ENCODE peak calls at places on chromosome 12, in ten cellular contexts. X, Y, D, J, S, T, Z, Q, P and W are unnamed samples.

GRCh38 chr12:49428652-49429549 is 61.6 kb downstream of the SPATS2 start:
- DNase-seq in X (peak; percentile 72), Y (no peak), D (no peak), J (peak; percentile 63), S (peak; percentile 74), T (peak; percentile 51), Z (peak; percentile 49), Q (peak; percentile 44), P (no peak), W (peak; percentile 32)

GRCh38 chr12:107329569-107330324 is 236.4 kb upstream of the CRY1 start:
- DNase-seq in X (peak; percentile 63), Y (no peak), D (no peak), J (peak; percentile 28), S (peak; percentile 51), T (no peak), Z (no peak), Q (no peak), P (no peak), W (peak; percentile 53)

GRCh38 chr12:24719293-24719721 is 229.6 kb downstream of the BCAT1 start:
- DNase-seq in X (peak; percentile 38), Y (no peak), D (no peak), J (no peak), S (peak; percentile 72), T (no peak), Z (peak; percentile 27), Q (no peak), P (no peak), W (no peak)

GRCh38 chr12:94801736-94802135 is 151.4 kb upstream of the TMCC3 start:
- DNase-seq in X (no peak), Y (no peak), D (no peak), J (no peak), S (no peak), T (no peak), Z (no peak), Q (no peak), P (no peak), W (no peak)

GRCh38 chr12:91890742-91891141 is 254.9 kb downstream of the BTG1 start:
- DNase-seq in X (peak; percentile 47), Y (no peak), D (no peak), J (peak; percentile 69), S (no peak), T (no peak), Z (no peak), Q (no peak), P (no peak), W (peak; percentile 75)

GRCh38 chr12:51174501-51174900 is 1.6 kb upstream of the TFCP2 start:
- DNase-seq in X (no peak), Y (no peak), D (no peak), J (no peak), S (no peak), T (peak; percentile 22), Z (no peak), Q (no peak), P (no peak), W (no peak)

GRCh38 chr12:29519585-29520182 is 22.2 kb upstream of the OVCH1 start:
- DNase-seq in X (peak; percentile 84), Y (peak; percentile 11), D (no peak), J (peak; percentile 80), S (peak; percentile 76), T (peak; percentile 38), Z (no peak), Q (peak; percentile 24), P (peak; percentile 15), W (peak; percentile 86)

GRCh38 chr12:42380733-42381132 is 54.8 kb downstream of the PPHLN1 start:
- DNase-seq in X (no peak), Y (no peak), D (no peak), J (no peak), S (no peak), T (no peak), Z (no peak), Q (no peak), P (no peak), W (no peak)

GRCh38 chr12:93979189-93979588 is 169.2 kb upstream of the PLXNC1 start:
- DNase-seq in X (peak; percentile 61), Y (no peak), D (peak; percentile 26), J (peak; percentile 16), S (peak; percentile 29), T (peak; percentile 49), Z (no peak), Q (peak; percentile 10), P (no peak), W (peak; percentile 65)

GRCh38 chr12:62562892-62563291 is 96.3 kb downstream of the MON2 start:
- DNase-seq in X (peak; percentile 81), Y (no peak), D (no peak), J (peak; percentile 61), S (peak; percentile 21), T (peak; percentile 50), Z (no peak), Q (no peak), P (peak; percentile 19), W (no peak)

GRCh38 chr12:89353823-89354629 is 1.7 kb upstream of the DUSP6 start:
- DNase-seq in X (peak; percentile 56), Y (peak; percentile 62), D (peak; percentile 90), J (peak; percentile 77), S (peak; percentile 70), T (peak; percentile 96), Z (no peak), Q (no peak), P (peak; percentile 75), W (peak; percentile 86)

GRCh38 chr12:42510823-42511222 is 78.7 kb downstream of the PRICKLE1 start:
- DNase-seq in X (no peak), Y (no peak), D (no peak), J (no peak), S (no peak), T (peak; percentile 61), Z (no peak), Q (no peak), P (no peak), W (no peak)

GRCh38 chr12:52971701-52972329 is 22.9 kb downstream of the KRT18 start:
- DNase-seq in X (peak; percentile 73), Y (no peak), D (peak; percentile 51), J (peak; percentile 88), S (peak; percentile 56), T (peak; percentile 91), Z (no peak), Q (no peak), P (no peak), W (peak; percentile 83)

GRCh38 chr12:119412811-119413794 is 78.6 kb downstream of the CCDC60 start:
- DNase-seq in X (peak; percentile 78), Y (peak; percentile 87), D (peak; percentile 67), J (peak; percentile 17), S (peak; percentile 56), T (peak; percentile 89), Z (peak; percentile 3), Q (peak; percentile 1), P (peak; percentile 56), W (peak; percentile 74)

GRCh38 chr12:124030510-124030909 is 57.5 kb downstream of the ZNF664 start:
- DNase-seq in X (peak; percentile 91), Y (no peak), D (no peak), J (peak; percentile 91), S (peak; percentile 61), T (peak; percentile 95), Z (no peak), Q (no peak), P (peak; percentile 33), W (peak; percentile 16)

GRCh38 chr12:47739959-47740358 is 14.7 kb upstream of the ENDOU start:
- DNase-seq in X (no peak), Y (no peak), D (peak; percentile 69), J (no peak), S (no peak), T (no peak), Z (no peak), Q (no peak), P (no peak), W (no peak)
- H3K4me3 ChIP-seq in X (no peak overlapping the region), Y (no peak overlapping the region), D (no peak overlapping the region), J (no peak overlapping the region), S (no peak overlapping the region), T (no peak overlapping the region), Z (no peak overlapping the region), Q (no peak overlapping the region), P (no peak overlapping the region), W (no peak overlapping the region)

DNA sequence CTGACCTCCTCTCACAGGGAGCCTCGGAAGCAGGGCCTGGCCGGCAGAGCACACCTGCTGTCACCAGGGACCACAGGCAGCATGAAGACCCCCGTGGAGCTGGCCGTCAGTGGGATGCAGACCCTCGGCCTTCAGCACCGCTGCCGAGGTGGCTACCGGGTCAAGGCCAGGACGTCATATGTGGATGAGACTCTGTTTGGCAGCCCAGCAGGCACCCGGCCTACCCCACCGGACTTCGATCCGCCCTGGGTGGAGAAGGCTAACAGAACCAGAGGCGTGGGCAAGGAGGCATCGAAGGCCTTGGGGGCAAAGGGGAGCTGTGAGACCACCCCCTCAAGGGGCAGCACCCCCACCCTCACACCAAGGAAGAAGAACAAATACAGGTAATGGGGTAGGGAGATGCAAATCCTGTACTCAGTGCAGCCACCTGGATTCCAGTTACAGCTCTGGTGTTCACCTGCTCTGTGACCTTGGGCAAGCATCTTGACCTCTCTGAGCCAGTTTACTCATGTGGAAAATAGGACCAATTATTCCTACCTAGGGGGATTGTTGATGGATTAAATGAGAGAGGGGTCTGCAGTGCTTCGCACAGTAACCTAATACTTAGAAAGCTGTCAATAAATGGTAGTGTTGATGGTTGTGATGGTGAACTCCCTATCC is 1.3 kb downstream of the RITA1 start:
- DNase-seq in X (no peak), Y (no peak), D (peak; percentile 32), J (no peak), S (no peak), T (no peak), Z (no peak), Q (no peak), P (peak; percentile 54), W (no peak)
- H3K4me3 ChIP-seq in X (peak overlapping the region; percentile 86), Y (peak overlapping the region; percentile 98), D (peak overlapping the region; percentile 89), J (peak overlapping the region; percentile 96), S (peak overlapping the region; percentile 4), T (no peak overlapping the region), Z (peak overlapping the region; percentile 86), Q (peak overlapping the region; percentile 83), P (no peak overlapping the region), W (peak overlapping the region; percentile 95)

GRCh38 chr12:57078519-57079404 is at the start of gene NEMP1:
- DNase-seq in X (peak; percentile 100), Y (peak; percentile 100), D (peak; percentile 97), J (peak; percentile 100), S (peak; percentile 100), T (peak; percentile 100), Z (peak; percentile 100), Q (peak; percentile 100), P (peak; percentile 99), W (peak; percentile 100)
- H3K4me3 ChIP-seq in X (peak within 1 kb of the TSS; percentile 84), Y (peak within 1 kb of the TSS; percentile 96), D (peak within 1 kb of the TSS; percentile 66), J (peak within 1 kb of the TSS; percentile 87), S (peak within 1 kb of the TSS; percentile 77), T (peak within 1 kb of the TSS; percentile 91), Z (peak within 1 kb of the TSS; percentile 86), Q (peak within 1 kb of the TSS; percentile 86), P (no peak within 1 kb of the TSS), W (peak within 1 kb of the TSS; percentile 90)

DNA sequence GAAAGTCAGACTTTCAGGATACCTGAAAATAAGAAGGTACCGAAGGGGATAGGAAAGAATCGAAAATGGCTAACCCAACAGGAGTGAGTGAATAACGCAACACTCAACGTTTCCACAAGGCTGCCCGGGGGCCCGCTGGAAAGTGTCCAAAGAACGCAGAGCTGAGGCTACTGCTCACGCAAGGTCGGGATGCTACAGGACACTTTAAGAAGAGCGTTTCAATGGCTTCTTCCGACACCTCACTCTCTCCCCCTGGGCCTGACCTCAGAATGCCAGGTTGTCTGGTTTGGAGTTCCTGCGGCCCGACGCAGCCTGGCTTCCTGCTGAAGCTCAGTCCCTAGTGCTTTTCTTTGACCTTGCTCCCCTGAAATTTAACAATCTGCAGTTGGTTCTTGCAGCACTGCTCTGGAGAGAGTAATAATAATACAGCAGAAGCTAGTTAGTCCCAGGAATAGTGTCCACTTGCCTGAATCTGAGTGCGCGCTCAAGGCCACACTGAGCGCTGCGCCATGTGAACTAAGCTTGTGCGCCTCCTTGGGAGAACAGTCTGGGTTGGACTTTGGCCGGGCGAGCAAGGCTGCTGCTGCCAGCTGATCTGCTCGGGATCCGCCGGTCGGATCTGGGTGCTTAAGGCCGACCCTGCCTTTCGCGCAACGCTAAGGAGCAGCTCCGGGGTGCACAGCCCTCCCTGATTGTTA is 2.0 kb upstream of the ALX1 start:
- DNase-seq in X (no peak), Y (peak; percentile 37), D (peak; percentile 12), J (no peak), S (peak; percentile 22), T (peak; percentile 67), Z (no peak), Q (no peak), P (no peak), W (no peak)
- H3K4me3 ChIP-seq in X (no peak overlapping the region), Y (no peak overlapping the region), D (no peak overlapping the region), J (no peak overlapping the region), S (no peak overlapping the region), T (no peak overlapping the region), Z (no peak overlapping the region), Q (no peak overlapping the region), P (no peak overlapping the region), W (no peak overlapping the region)